ENCODE peak calls at places on chromosomes 13 and 19, in five cellular contexts. N is upper lobe of right lung, B is KG1, G is M059J, E is breast epithelium. I is an unnamed sample.

GRCh38 chr19:39126312-39126561 is 651 bp downstream of the PAK4 start:
- DNase-seq in N (no peak), B (no peak), G (no peak), E (no peak), I (no peak)

GRCh38 chr13:96700657-96701056 is 293.6 kb downstream of the OXGR1 start:
- DNase-seq in N (no peak), B (no peak), G (peak; percentile 36), E (no peak), I (no peak)

GRCh38 chr13:113009743-113010509 is 40.9 kb downstream of the MCF2L start:
- DNase-seq in N (no peak), B (no peak), G (peak; percentile 2), E (no peak), I (no peak)

GRCh38 chr13:42745655-42746054 is 35.7 kb upstream of the FAM216B start:
- DNase-seq in N (no peak), B (no peak), G (no peak), E (no peak), I (no peak)

GRCh38 chr13:22061806-22062391 is 391.0 kb downstream of the FGF9 start:
- DNase-seq in N (no peak), B (no peak), G (no peak), E (no peak), I (peak; percentile 79)

GRCh38 chr13:83183439-83184149 is 698.7 kb downstream of the SLITRK1 start:
- DNase-seq in N (no peak), B (no peak), G (no peak), E (no peak), I (no peak)

GRCh38 chr13:31477961-31478360 is 261.4 kb upstream of the RXFP2 start:
- DNase-seq in N (no peak), B (no peak), G (no peak), E (no peak), I (no peak)

GRCh38 chr19:38869836-38870607 is 8.1 kb downstream of the RINL start:
- DNase-seq in N (peak; percentile 97), B (no peak), G (peak; percentile 68), E (peak; percentile 73), I (peak; percentile 93)

GRCh38 chr13:51764184-51765141 is 39.5 kb downstream of the DHRS12 start:
- DNase-seq in N (no peak), B (no peak), G (peak; percentile 84), E (peak; percentile 54), I (peak; percentile 58)

GRCh38 chr19:37467608-37468090 is 405 bp upstream of the ZNF569 start:
- DNase-seq in N (no peak), B (no peak), G (no peak), E (no peak), I (no peak)

GRCh38 chr13:89982406-89983085 is 1364.9 kb upstream of the MIR17HG start:
- DNase-seq in N (no peak), B (no peak), G (peak; percentile 5), E (no peak), I (no peak)

GRCh38 chr19:1767464-1767933 is 14.2 kb downstream of the ONECUT3 start:
- DNase-seq in N (no peak), B (no peak), G (no peak), E (no peak), I (peak; percentile 55)

GRCh38 chr13:98797456-98797855 is 45.0 kb upstream of the SLC15A1 start:
- DNase-seq in N (no peak), B (no peak), G (no peak), E (no peak), I (no peak)

GRCh38 chr13:35881360-35881759 is 249.8 kb downstream of the DCLK1 start:
- DNase-seq in N (no peak), B (no peak), G (no peak), E (no peak), I (no peak)

GRCh38 chr19:16594681-16595091 is 22.5 kb upstream of the SLC35E1 start:
- DNase-seq in N (no peak), B (no peak), G (no peak), E (no peak), I (peak; percentile 75)

GRCh38 chr13:19681517-19681916 is 48.1 kb downstream of the MPHOSPH8 start:
- DNase-seq in N (no peak), B (no peak), G (no peak), E (no peak), I (no peak)